ENCODE peak calls at places on chromosomes 1 and 21, in six cellular contexts. V is tibial nerve; Z is cardiac muscle cell; W is GM23248; X is CD8-positive, alpha-beta memory T cell; L is ascending aorta. O is an unnamed sample. For H3K4me1 and H3K27me3, the result is how much of the 10 kb centered on the place peaks cover.

GRCh38 chr1:16727190-16728111 is 12.9 kb upstream of the RNU1-4 start:
- DNase-seq in V (peak), Z (peak), W (peak), X (no peak), L (no peak), O (no peak)

GRCh38 chr1:94067196-94067595 is 53.8 kb downstream of the ABCA4 start:
- DNase-seq in V (no peak), Z (peak), W (no peak), X (no peak), L (no peak), O (no peak)

GRCh38 chr1:216665381-216665780 is 57.8 kb downstream of the ESRRG start:
- DNase-seq in V (no peak), Z (peak), W (peak), X (no peak), L (no peak), O (no peak)

GRCh38 chr21:42313501-42313969 is 1.7 kb downstream of the TFF3 start:
- DNase-seq in V (no peak), Z (no peak), W (no peak), X (no peak), L (no peak), O (no peak)

GRCh38 chr1:109630081-109630880 is 10.6 kb downstream of the AMPD2 start:
- DNase-seq in V (no peak), Z (no peak), W (no peak), X (no peak), L (no peak), O (no peak)

GRCh38 chr1:9721606-9722377 is 70.3 kb downstream of the PIK3CD start:
- DNase-seq in V (no peak), Z (peak), W (peak), X (peak), L (no peak), O (no peak)

GRCh38 chr1:63924600-63924999 is 150.8 kb downstream of the ROR1 start:
- DNase-seq in V (no peak), Z (no peak), W (no peak), X (no peak), L (no peak), O (no peak)

GRCh38 chr1:242691603-242691945 is 167.1 kb upstream of the PLD5 start:
- DNase-seq in V (no peak), Z (no peak), W (no peak), X (no peak), L (no peak), O (no peak)

GRCh38 chr1:26602378-26602959 is 72.9 kb downstream of the RPS6KA1 start:
- DNase-seq in V (no peak), Z (peak), W (peak), X (peak), L (no peak), O (no peak)

GRCh38 chr1:165854101-165854845 is 26.9 kb downstream of the UCK2 start:
- DNase-seq in V (no peak), Z (peak), W (peak), X (no peak), L (no peak), O (no peak)

GRCh38 chr1:63049135-63049534 is 265.2 kb downstream of the ATG4C start:
- DNase-seq in V (no peak), Z (no peak), W (no peak), X (no peak), L (no peak), O (no peak)

GRCh38 chr1:161081151-161081405 is 8.3 kb downstream of the NECTIN4 start:
- DNase-seq in V (no peak), Z (no peak), W (no peak), X (no peak), L (no peak), O (no peak)

GRCh38 chr1:8818325-8818775 is 910 bp upstream of the RERE start:
- DNase-seq in V (no peak), Z (peak), W (peak), X (no peak), L (no peak), O (peak)

GRCh38 chr1:144101397-144102050 is 129.7 kb upstream of the FAM72C start:
- DNase-seq in V (peak), Z (no peak), W (peak), X (peak), L (no peak), O (peak)

GRCh38 chr1:53376742-53377437 is 49.0 kb upstream of the LRP8 start:
- DNase-seq in V (no peak), Z (no peak), W (no peak), X (no peak), L (no peak), O (no peak)

GRCh38 chr1:106773206-106773605 is 283.3 kb upstream of the PRMT6 start:
- DNase-seq in V (no peak), Z (no peak), W (no peak), X (no peak), L (no peak), O (no peak)

GRCh38 chr1:106768501-106768900 is 288.0 kb upstream of the PRMT6 start:
- DNase-seq in V (no peak), Z (peak), W (peak), X (no peak), L (no peak), O (no peak)

GRCh38 chr1:106768077-106768476 is 288.4 kb upstream of the PRMT6 start:
- DNase-seq in V (no peak), Z (peak), W (peak), X (no peak), L (no peak), O (no peak)
- H3K27ac ChIP-seq in V (peak), Z (peak), W (peak), X (no peak), L (no peak), O (no peak)

DNA sequence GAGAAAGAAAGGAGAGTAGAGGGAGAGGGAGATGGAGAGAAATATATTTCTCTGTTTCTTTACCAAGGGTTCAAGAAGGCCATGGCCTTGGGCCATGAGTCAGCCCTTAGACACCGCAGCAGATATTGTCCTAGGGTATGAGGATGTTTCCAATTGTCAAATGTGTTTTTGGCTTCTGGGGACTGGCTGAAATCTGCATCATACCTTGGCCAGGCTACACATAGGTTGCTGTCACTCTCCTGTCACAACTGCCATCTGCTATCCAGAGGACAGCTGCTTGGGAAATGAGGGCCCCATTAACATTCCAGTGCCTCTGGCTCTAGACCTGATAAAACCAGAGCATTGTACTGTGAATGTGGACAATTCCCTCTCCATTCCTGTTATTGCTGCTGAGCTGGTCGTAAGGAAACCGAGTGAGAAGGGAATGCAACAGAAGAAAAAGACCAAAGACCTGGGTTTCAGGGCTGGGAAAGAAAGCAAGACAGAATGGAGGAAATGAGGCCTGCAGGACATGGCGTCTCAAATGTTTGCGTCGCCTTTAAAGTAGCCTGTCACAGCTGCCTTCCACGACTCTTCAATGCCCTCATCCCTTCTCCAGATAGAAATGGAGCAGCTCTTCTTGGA is 8.8 kb upstream of the PIGC start:
- DNase-seq in V (no peak), Z (no peak), W (no peak), X (no peak), L (no peak), O (no peak)
- H3K4me1 ChIP-seq in V (under half), Z (under half), W (under half), X (under half), L (under half), O (under half)

GRCh38 chr1:18109756-18110597 is 2.4 kb downstream of the IGSF21 start:
- DNase-seq in V (peak), Z (no peak), W (peak), X (no peak), L (no peak), O (peak)
- H3K27me3 ChIP-seq in V (under half), Z (half or more), W (half or more), X (under half), L (under half), O (half or more)

GRCh38 chr1:198638441-198638840 is 399 bp upstream of the PTPRC start:
- DNase-seq in V (no peak), Z (no peak), W (no peak), X (no peak), L (no peak), O (no peak)

GRCh38 chr1:198637157-198637556 is 1.7 kb upstream of the PTPRC start:
- DNase-seq in V (no peak), Z (no peak), W (no peak), X (no peak), L (no peak), O (no peak)

GRCh38 chr1:198636391-198636790 is 2.4 kb upstream of the PTPRC start:
- DNase-seq in V (no peak), Z (no peak), W (no peak), X (no peak), L (no peak), O (no peak)

GRCh38 chr1:198638894-198639319 is at the start of gene PTPRC:
- DNase-seq in V (no peak), Z (no peak), W (no peak), X (peak), L (no peak), O (no peak)

GRCh38 chr1:198637915-198638437 is 864 bp upstream of the PTPRC start:
- DNase-seq in V (no peak), Z (no peak), W (no peak), X (no peak), L (no peak), O (no peak)
- H3K27ac ChIP-seq in V (peak), Z (no peak), W (no peak), X (peak), L (no peak), O (no peak)

DNA sequence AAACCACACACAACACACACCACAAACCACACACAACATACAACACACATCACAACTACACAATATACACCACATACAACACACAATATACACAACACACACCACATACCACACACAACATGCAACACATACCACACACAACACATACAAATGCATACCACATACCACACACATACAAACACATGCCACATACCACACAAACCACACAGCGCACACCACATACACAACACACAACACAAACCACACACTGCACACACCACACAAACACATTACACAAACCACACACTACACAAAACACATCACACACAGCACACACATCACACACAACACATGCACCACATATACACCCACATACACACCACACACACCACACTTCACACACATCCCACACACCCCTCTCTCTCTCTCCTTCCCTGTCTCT is 108.4 kb downstream of the ETS2 start:
- DNase-seq in V (no peak), Z (no peak), W (no peak), X (no peak), L (no peak), O (no peak)
- H3K4me1 ChIP-seq in V (under half), Z (under half), W (under half), X (under half), L (under half), O (under half)

GRCh38 chr1:205570796-205571537 is 60.8 kb downstream of the ELK4 start:
- DNase-seq in V (no peak), Z (no peak), W (peak), X (no peak), L (no peak), O (no peak)
- H3K27me3 ChIP-seq in V (under half), Z (half or more), W (half or more), X (under half), L (under half), O (under half)

DNA sequence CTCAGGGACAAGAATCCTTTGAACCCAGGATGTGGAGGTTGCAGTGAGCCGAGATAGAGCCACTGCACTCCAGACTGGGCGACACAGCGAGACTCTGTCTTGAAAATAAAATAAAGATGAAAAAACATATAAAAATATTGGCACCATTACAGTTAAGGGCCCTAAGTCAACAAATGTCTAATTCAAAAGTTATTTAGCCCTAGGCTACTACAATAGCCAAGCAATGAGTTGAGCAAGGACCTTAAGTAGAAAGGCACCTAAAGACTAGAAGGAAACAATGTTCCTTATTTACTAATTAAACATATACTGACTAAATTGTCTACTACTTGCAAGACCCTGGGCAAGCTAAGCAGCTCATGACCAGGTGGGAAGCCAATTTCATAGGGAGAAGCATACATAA is 4.1 kb downstream of the PIK3R3 start:
- DNase-seq in V (no peak), Z (no peak), W (peak), X (no peak), L (no peak), O (no peak)
- H3K27ac ChIP-seq in V (no peak), Z (no peak), W (no peak), X (no peak), L (no peak), O (no peak)

DNA sequence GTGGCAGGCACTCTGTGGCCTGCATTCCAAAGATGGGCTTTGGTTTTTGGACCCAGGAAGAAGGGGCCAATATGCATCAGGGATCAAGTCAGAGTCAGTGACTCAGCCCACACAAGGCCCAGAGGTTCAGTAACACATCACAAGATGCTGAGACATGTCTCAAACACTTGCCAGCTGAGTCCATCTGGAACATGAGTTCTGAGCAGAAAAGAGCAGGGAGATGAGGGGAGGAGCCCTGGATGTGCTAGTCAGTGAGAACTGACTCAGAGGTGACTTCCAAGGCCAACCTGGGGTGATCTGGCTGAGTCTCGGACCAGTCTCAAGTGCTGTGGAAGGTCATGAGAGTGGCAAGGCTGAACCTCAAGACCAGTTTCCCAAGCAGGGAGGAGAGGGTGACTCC is 150.1 kb downstream of the CDC7 start:
- DNase-seq in V (peak), Z (peak), W (peak), X (no peak), L (peak), O (peak)
- H3K4me1 ChIP-seq in V (under half), Z (under half), W (under half), X (under half), L (under half), O (under half)

GRCh38 chr1:29832936-29833335 is 596.6 kb downstream of the PTPRU start:
- DNase-seq in V (no peak), Z (no peak), W (no peak), X (no peak), L (no peak), O (no peak)
- H3K27me3 ChIP-seq in V (under half), Z (under half), W (under half), X (under half), L (under half), O (under half)

O was measured in gastrocnemius medialis.